ENCODE peak calls at places on chromosomes 4 and X, in five cellular contexts. H is nephron progenitor cell, Z is breast epithelium, F is hepatocyte, B is progenitor cell of endocrine pancreas. Y is an unnamed sample.
A peak's percentile ranks its signal among the peaks of the same experiment; 100 is the strongest.

GRCh38 chr4:15753786-15754185 is 24.3 kb upstream of the CD38 start:
- DNase-seq in F (no peak), H (no peak), B (no peak), Z (no peak), Y (no peak)

GRCh38 chr4:95830647-95831046 is 9.2 kb upstream of the PDHA2 start:
- DNase-seq in B (no peak), F (no peak), H (no peak), Z (no peak), Y (no peak)

GRCh38 chr4:11397146-11397545 is 31.5 kb downstream of the HS3ST1 start:
- DNase-seq in B (no peak), H (no peak), Z (no peak), F (peak; percentile 17), Y (no peak)

GRCh38 chrX:68991691-68992345 is 163.0 kb downstream of the EFNB1 start:
- DNase-seq in B (no peak), F (no peak), H (no peak), Z (no peak), Y (no peak)

GRCh38 chr4:85512446-85513205 is 37.7 kb downstream of the ARHGAP24 start:
- DNase-seq in F (no peak), B (no peak), Z (no peak), H (no peak), Y (no peak)

GRCh38 chr4:7769936-7770674 is 169.6 kb downstream of the AFAP1 start:
- DNase-seq in Z (no peak), B (no peak), F (peak; percentile 35), H (no peak), Y (no peak)

GRCh38 chrX:55220119-55220794 is at the start of gene PAGE5:
- DNase-seq in Z (no peak), F (no peak), B (no peak), H (no peak), Y (no peak)

GRCh38 chr4:185219551-185220344 is 10.3 kb downstream of the SNX25 start:
- DNase-seq in F (peak; percentile 40), Z (peak; percentile 54), B (no peak), H (no peak), Y (no peak)

GRCh38 chr4:112668131-112668530 is 31.2 kb downstream of the LARP7 start:
- DNase-seq in F (no peak), Z (no peak), B (no peak), H (no peak), Y (no peak)

GRCh38 chr4:140756292-140757219 is at the start of gene TBC1D9:
- DNase-seq in F (peak; percentile 91), H (peak; percentile 76), B (peak; percentile 76), Z (peak; percentile 94), Y (no peak)

GRCh38 chr4:141684785-141685184 is 48.4 kb downstream of the IL15 start:
- DNase-seq in B (no peak), F (no peak), H (no peak), Z (no peak), Y (no peak)

GRCh38 chr4:74682567-74683359 is 111.6 kb downstream of the BTC start:
- DNase-seq in H (no peak), F (peak; percentile 72), Z (no peak), B (peak; percentile 10), Y (no peak)

GRCh38 chr4:8409271-8410065 is 31.1 kb downstream of the ACOX3 start:
- DNase-seq in Z (no peak), H (peak; percentile 35), B (no peak), F (no peak), Y (peak; percentile 86)

GRCh38 chr4:83560523-83560922 is 24.6 kb downstream of the GPAT3 start:
- DNase-seq in H (no peak), Z (no peak), B (no peak), F (no peak), Y (no peak)

GRCh38 chr4:177052211-177052725 is 257.4 kb upstream of the NEIL3 start:
- DNase-seq in F (no peak), H (no peak), B (no peak), Z (no peak), Y (no peak)

GRCh38 chrX:67614006-67614405 is 70.2 kb downstream of the AR start:
- DNase-seq in Z (no peak), B (no peak), H (no peak), F (no peak), Y (no peak)

GRCh38 chr4:2939383-2940243 is 23.6 kb downstream of the NOP14 start:
- DNase-seq in Z (peak; percentile 15), B (no peak), H (no peak), F (no peak), Y (peak; percentile 14)

GRCh38 chr4:87081826-87082225 is 138.6 kb downstream of the KLHL8 start:
- DNase-seq in Z (no peak), B (no peak), H (no peak), F (no peak), Y (no peak)

GRCh38 chr4:163540448-163540847 is 46.0 kb downstream of the TMA16 start:
- DNase-seq in H (no peak), Z (no peak), B (no peak), F (no peak), Y (no peak)

GRCh38 chr4:1993169-1993516 is 15.6 kb downstream of the NELFA start:
- DNase-seq in H (no peak), Z (no peak), B (no peak), F (no peak), Y (no peak)

GRCh38 chr4:31803511-31804195 is 1083.5 kb downstream of the PCDH7 start:
- DNase-seq in F (no peak), B (no peak), Z (no peak), H (no peak), Y (no peak)

GRCh38 chr4:113147498-113148231 is 98.2 kb downstream of the ANK2 start:
- DNase-seq in H (no peak), Z (no peak), B (no peak), F (peak; percentile 18), Y (no peak)

GRCh38 chr4:158801066-158801465 is 32.2 kb downstream of the FNIP2 start:
- DNase-seq in H (no peak), F (peak; percentile 37), Z (no peak), B (no peak), Y (no peak)

GRCh38 chr4:138348055-138348454 is 105.9 kb upstream of the SLC7A11 start:
- DNase-seq in F (peak; percentile 7), Z (no peak), H (no peak), B (no peak), Y (no peak)

GRCh38 chrX:53078943-53079342 is 3.2 kb upstream of the TSPYL2 start:
- DNase-seq in F (no peak), H (no peak), Z (no peak), B (no peak), Y (no peak)

GRCh38 chrX:130144509-130144908 is 21.1 kb downstream of the AIFM1 start:
- DNase-seq in B (no peak), H (no peak), F (no peak), Z (no peak), Y (no peak)
- TF ChIP-seq CTCF in B (no peak), H (no peak), F (no peak), Z (no peak), Y (no peak)

GRCh38 chr4:153576443-153576774 is 107.7 kb upstream of the TLR2 start:
- DNase-seq in Z (no peak), F (no peak), H (no peak), B (no peak), Y (no peak)
- TF ChIP-seq CTCF in Z (no peak), F (no peak), H (no peak), B (no peak), Y (no peak)

GRCh38 chrX:147803948-147804347 is 107.8 kb upstream of the FMR1 start:
- DNase-seq in Z (no peak), H (no peak), B (no peak), F (peak; percentile 28), Y (no peak)
- TF ChIP-seq CTCF in Z (no peak), H (peak; percentile 27), B (peak; percentile 63), F (peak; percentile 57), Y (no peak)

DNA sequence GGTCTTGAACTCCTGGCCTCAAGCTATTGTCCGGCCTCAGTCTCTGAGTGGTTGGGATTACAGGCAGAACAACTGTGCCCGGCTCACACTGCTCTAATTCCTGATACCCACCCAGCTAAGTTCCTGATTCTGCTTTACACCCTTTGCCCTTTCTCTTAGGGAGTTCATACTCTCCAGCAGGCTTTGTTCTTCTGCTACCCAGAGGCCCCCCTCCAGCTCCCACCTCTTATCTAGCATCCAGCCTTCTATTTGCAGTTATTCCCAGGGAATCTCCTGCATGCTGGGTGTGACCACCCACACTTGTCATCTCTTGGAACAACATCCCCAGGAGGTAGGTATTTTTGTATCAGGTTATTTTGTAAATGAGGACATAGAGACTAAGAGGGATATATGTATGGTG is 157.1 kb downstream of the SPRY1 start:
- DNase-seq in B (no peak), Z (no peak), F (no peak), H (no peak), Y (no peak)
- TF ChIP-seq CTCF in B (no peak), Z (no peak), F (no peak), H (no peak), Y (no peak)